ENCODE peak calls at places on chromosomes 5 and 9, in six cellular contexts. I, W, F, M, Z and L are unnamed samples.

GRCh38 chr9:108050894-108051293 is 561.3 kb upstream of the KLF4 start:
- DNase-seq in I (no peak), W (no peak), F (no peak), M (no peak), Z (no peak), L (no peak)

GRCh38 chr5:36357391-36357790 is 55.7 kb upstream of the RANBP3L start:
- DNase-seq in I (no peak), W (no peak), F (no peak), M (no peak), Z (no peak), L (no peak)

GRCh38 chr9:126813072-126813471 is 8.2 kb downstream of the ZBTB43 start:
- DNase-seq in I (no peak), W (no peak), F (no peak), M (no peak), Z (no peak), L (no peak)

GRCh38 chr5:68406767-68407232 is 191.2 kb downstream of the PIK3R1 start:
- DNase-seq in I (peak; percentile 57), W (peak; percentile 34), F (no peak), M (no peak), Z (peak; percentile 28), L (no peak)

GRCh38 chr5:39794511-39794910 is 369.7 kb upstream of the DAB2 start:
- DNase-seq in I (no peak), W (no peak), F (no peak), M (no peak), Z (no peak), L (no peak)

GRCh38 chr5:10145922-10146321 is 103.8 kb downstream of the ATPSCKMT start:
- DNase-seq in I (no peak), W (no peak), F (no peak), M (no peak), Z (peak; percentile 18), L (no peak)

GRCh38 chr5:129960831-129961230 is 56.6 kb downstream of the CHSY3 start:
- DNase-seq in I (no peak), W (no peak), F (no peak), M (no peak), Z (no peak), L (no peak)

GRCh38 chr9:121568541-121569265 is 69.1 kb upstream of the GGTA1 start:
- DNase-seq in I (no peak), W (peak; percentile 24), F (no peak), M (no peak), Z (no peak), L (no peak)

GRCh38 chr5:53323943-53324642 is 156.3 kb upstream of the FST start:
- DNase-seq in I (no peak), W (no peak), F (no peak), M (no peak), Z (no peak), L (no peak)

GRCh38 chr5:87541033-87541432 is 128.3 kb upstream of the CCNH start:
- DNase-seq in I (no peak), W (peak; percentile 36), F (peak; percentile 59), M (peak; percentile 68), Z (no peak), L (no peak)

GRCh38 chr9:94639996-94640376 is 668 bp upstream of the FBP1 start:
- DNase-seq in I (no peak), W (peak; percentile 25), F (no peak), M (peak; percentile 31), Z (no peak), L (no peak)

GRCh38 chr5:115069087-115069968 is 100.4 kb downstream of the TRIM36 start:
- DNase-seq in I (no peak), W (peak; percentile 8), F (no peak), M (peak; percentile 66), Z (peak; percentile 33), L (no peak)

GRCh38 chr9:20564650-20565049 is 57.6 kb downstream of the MLLT3 start:
- DNase-seq in I (no peak), W (no peak), F (no peak), M (no peak), Z (no peak), L (no peak)

GRCh38 chr5:172793577-172794488 is 22.8 kb upstream of the DUSP1 start:
- DNase-seq in I (no peak), W (no peak), F (no peak), M (no peak), Z (no peak), L (no peak)

GRCh38 chr9:83967083-83967482 is 12.9 kb downstream of the HNRNPK start:
- DNase-seq in I (no peak), W (no peak), F (no peak), M (no peak), Z (no peak), L (no peak)

GRCh38 chr5:106488407-106488806 is 1182.3 kb downstream of the EFNA5 start:
- DNase-seq in I (no peak), W (no peak), F (no peak), M (no peak), Z (no peak), L (no peak)

GRCh38 chr9:5112646-5113045 is 72.8 kb downstream of the INSL6 start:
- DNase-seq in I (peak; percentile 63), W (no peak), F (no peak), M (no peak), Z (no peak), L (no peak)

GRCh38 chr5:74516217-74516636 is 124.3 kb downstream of the ENC1 start:
- DNase-seq in I (no peak), W (no peak), F (no peak), M (peak; percentile 54), Z (no peak), L (no peak)

GRCh38 chr9:33952066-33952465 is 96.6 kb downstream of the UBAP2 start:
- DNase-seq in I (no peak), W (no peak), F (no peak), M (no peak), Z (no peak), L (no peak)

GRCh38 chr9:100700689-100701318 is 122.9 kb downstream of the CAVIN4 start:
- DNase-seq in I (no peak), W (no peak), F (no peak), M (peak; percentile 75), Z (peak; percentile 20), L (no peak)

GRCh38 chr9:37468620-37469019 is 3.4 kb upstream of the ZBTB5 start:
- DNase-seq in I (no peak), W (no peak), F (no peak), M (no peak), Z (no peak), L (no peak)

GRCh38 chr5:131068893-131069643 is 96.0 kb downstream of the HINT1 start:
- DNase-seq in I (no peak), W (peak; percentile 12), F (no peak), M (no peak), Z (no peak), L (no peak)

GRCh38 chr5:15499528-15500325 is at the start of gene FBXL7:
- DNase-seq in I (peak; percentile 88), W (peak; percentile 55), F (peak; percentile 67), M (peak; percentile 92), Z (peak; percentile 28), L (no peak)

GRCh38 chr5:138998521-138998920 is 123.4 kb upstream of the LRRTM2 start:
- DNase-seq in I (no peak), W (no peak), F (no peak), M (no peak), Z (no peak), L (no peak)

GRCh38 chr9:131843989-131844744 is 104.3 kb upstream of the RAPGEF1 start:
- DNase-seq in I (peak; percentile 78), W (no peak), F (no peak), M (no peak), Z (no peak), L (no peak)

GRCh38 chr9:125706661-125707539 is at the start of gene MAPKAP1:
- DNase-seq in I (peak; percentile 100), W (peak; percentile 98), F (peak; percentile 94), M (peak; percentile 98), Z (peak; percentile 93), L (peak; percentile 89)

GRCh38 chr5:178375348-178375747 is 142.7 kb upstream of the PHYKPL start:
- DNase-seq in I (no peak), W (no peak), F (no peak), M (no peak), Z (no peak), L (no peak)

GRCh38 chr5:178380086-178380485 is 147.5 kb upstream of the PHYKPL start:
- DNase-seq in I (peak; percentile 17), W (no peak), F (no peak), M (no peak), Z (no peak), L (no peak)

GRCh38 chr5:178376906-178377582 is 144.4 kb upstream of the PHYKPL start:
- DNase-seq in I (no peak), W (no peak), F (no peak), M (no peak), Z (no peak), L (no peak)

GRCh38 chr5:178378527-178379484 is 146.2 kb upstream of the PHYKPL start:
- DNase-seq in I (no peak), W (no peak), F (no peak), M (no peak), Z (no peak), L (no peak)

DNA sequence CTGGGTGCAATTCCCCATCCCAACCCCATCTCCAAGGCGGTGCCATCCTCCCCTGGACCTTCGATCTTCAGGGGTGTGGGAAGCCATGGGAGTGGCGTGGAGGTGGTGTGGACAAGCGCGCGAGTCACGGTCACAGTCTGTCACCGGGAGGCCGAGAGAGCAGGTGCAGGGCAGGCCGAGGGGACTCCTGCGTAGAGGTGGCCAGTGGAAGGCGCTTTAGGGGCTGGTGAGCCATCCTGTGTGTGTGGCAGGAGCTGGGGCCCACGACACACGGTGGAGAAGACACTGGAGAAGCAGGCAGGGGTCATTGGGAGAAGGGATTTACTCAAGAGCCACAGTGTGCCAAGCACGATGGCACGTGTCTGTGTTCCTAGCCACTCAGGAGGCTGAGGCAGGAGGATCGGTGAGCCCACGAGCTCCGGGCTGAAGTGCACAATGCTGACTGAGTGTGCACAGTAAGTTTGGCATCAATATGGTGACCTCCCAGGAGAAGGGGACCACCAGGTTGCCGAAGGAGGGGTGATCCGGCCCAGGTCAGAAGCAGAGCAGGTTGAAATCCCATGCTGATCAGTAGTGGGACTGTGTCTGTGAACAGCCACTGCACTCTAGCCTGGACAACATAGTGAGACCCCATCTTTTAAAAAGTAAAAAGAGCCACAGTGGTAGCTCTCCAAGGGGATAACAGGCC is 145.1 kb upstream of the PHYKPL start:
- DNase-seq in I (no peak), W (no peak), F (no peak), M (no peak), Z (no peak), L (no peak)
- H3K9me3 ChIP-seq in I (no peaks in the 10 kb centered on the region), W (no peaks in the 10 kb centered on the region), F (no peaks in the 10 kb centered on the region), M (no peaks in the 10 kb centered on the region), Z (peaks cover 2% of the 10 kb centered on the region), L (no peaks in the 10 kb centered on the region)

GRCh38 chr5:3893975-3894374 is 298.3 kb downstream of the IRX1 start:
- DNase-seq in I (no peak), W (no peak), F (no peak), M (no peak), Z (no peak), L (no peak)
- H3K9me3 ChIP-seq in I (no peaks in the 10 kb centered on the region), W (peaks cover 4% of the 10 kb centered on the region), F (no peaks in the 10 kb centered on the region), M (no peaks in the 10 kb centered on the region), Z (no peaks in the 10 kb centered on the region), L (no peaks in the 10 kb centered on the region)

DNA sequence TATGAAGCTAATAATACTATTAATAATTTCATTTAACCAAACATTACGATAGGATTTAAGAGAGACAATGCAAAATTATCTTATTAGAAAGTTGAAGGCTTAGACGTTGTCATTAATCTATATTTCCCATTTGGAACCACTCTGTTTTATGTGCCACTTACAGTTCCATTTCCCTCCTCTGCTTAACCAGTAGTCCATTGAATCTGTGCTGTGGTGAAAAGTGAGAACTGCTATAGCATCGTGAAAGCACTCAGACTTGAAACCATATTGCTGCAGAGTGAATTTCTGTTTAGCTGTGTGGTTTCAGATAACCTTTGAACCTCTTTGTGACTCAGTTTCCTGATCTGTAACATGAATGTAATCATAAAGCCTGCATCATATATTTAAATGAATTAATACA is 2304.5 kb downstream of the MAT2B start:
- DNase-seq in I (no peak), W (no peak), F (no peak), M (no peak), Z (no peak), L (no peak)
- H3K9me3 ChIP-seq in I (no peaks in the 10 kb centered on the region), W (no peaks in the 10 kb centered on the region), F (no peaks in the 10 kb centered on the region), M (no peaks in the 10 kb centered on the region), Z (no peaks in the 10 kb centered on the region), L (no peaks in the 10 kb centered on the region)

GRCh38 chr9:97559111-97559514 is 57.6 kb downstream of the TMOD1 start:
- DNase-seq in I (no peak), W (no peak), F (no peak), M (no peak), Z (no peak), L (no peak)
- H3K9me3 ChIP-seq in I (no peaks in the 10 kb centered on the region), W (no peaks in the 10 kb centered on the region), F (no peaks in the 10 kb centered on the region), M (no peaks in the 10 kb centered on the region), Z (no peaks in the 10 kb centered on the region), L (no peaks in the 10 kb centered on the region)